ENCODE peak calls at places on chromosomes 4 and X, in eight cellular contexts. P is CD8-positive, alpha-beta T cell; S is aorta; Q is endothelial cell of umbilical vein; W is body of pancreas; L is left ventricle myocardium inferior; B is adrenal gland; T is pancreas. Y is an unnamed sample. For H3K4me1 and H3K27me3, the result is how much of the 10 kb centered on the place peaks cover.

GRCh38 chr4:134024251-134024650 is 177.3 kb downstream of the PABPC4L start:
- DNase-seq in Q (peak), L (no peak), B (no peak), T (no peak), W (no peak), P (no peak), S (no peak), Y (no peak)

GRCh38 chr4:44638091-44638490 is 13.3 kb downstream of the YIPF7 start:
- DNase-seq in W (no peak), T (no peak), L (no peak), B (no peak), P (no peak), S (no peak), Q (no peak), Y (no peak)

GRCh38 chr4:33837043-33837442 is 2407.3 kb downstream of the ARAP2 start:
- DNase-seq in T (no peak), L (no peak), B (no peak), S (no peak), P (no peak), Q (peak), W (no peak), Y (no peak)

GRCh38 chr4:147938481-147938880 is 206.6 kb downstream of the ARHGAP10 start:
- DNase-seq in L (no peak), Q (no peak), W (no peak), P (no peak), T (no peak), B (no peak), S (no peak), Y (no peak)

GRCh38 chr4:56640907-56641493 is 40.1 kb downstream of the HOPX start:
- DNase-seq in T (no peak), W (no peak), L (no peak), S (no peak), Q (no peak), B (no peak), P (no peak), Y (no peak)

GRCh38 chr4:28686618-28687017 is 1826.0 kb downstream of the STIM2 start:
- DNase-seq in Q (peak), W (peak), B (no peak), S (no peak), P (no peak), L (peak), T (peak), Y (no peak)

GRCh38 chr4:8317474-8317873 is 47.9 kb downstream of the HTRA3 start:
- DNase-seq in P (no peak), L (no peak), W (no peak), B (no peak), T (no peak), Q (no peak), S (no peak), Y (no peak)

GRCh38 chrX:133838761-133839676 is 146.4 kb downstream of the GPC3 start:
- DNase-seq in B (peak), Q (peak), W (peak), S (no peak), L (no peak), P (peak), T (peak), Y (peak)

GRCh38 chr4:17958185-17958584 is 63.4 kb downstream of the LCORL start:
- DNase-seq in T (no peak), B (no peak), Q (no peak), L (no peak), P (no peak), S (no peak), W (no peak), Y (no peak)

GRCh38 chr4:138925495-138925894 is 90.1 kb upstream of the NOCT start:
- DNase-seq in P (no peak), B (no peak), S (no peak), L (no peak), T (no peak), Q (no peak), W (no peak), Y (no peak)

GRCh38 chrX:94932278-94932965 is 1258.4 kb downstream of the FAM133A start:
- DNase-seq in B (no peak), P (no peak), S (no peak), L (no peak), T (no peak), Q (no peak), W (no peak), Y (no peak)

GRCh38 chr4:178953447-178954120 is 1511.3 kb upstream of the AGA start:
- DNase-seq in T (no peak), P (no peak), W (no peak), S (no peak), L (no peak), Q (no peak), B (no peak), Y (no peak)

GRCh38 chrX:74422576-74423288 is 1.4 kb downstream of the SLC16A2 start:
- DNase-seq in T (peak), B (peak), P (no peak), Q (peak), S (peak), W (peak), L (peak), Y (no peak)

GRCh38 chr4:71609159-71609558 is 174.7 kb downstream of the GC start:
- DNase-seq in L (no peak), S (no peak), B (no peak), Q (no peak), P (no peak), W (no peak), T (no peak), Y (no peak)

GRCh38 chr4:21885241-21885640 is 63.3 kb downstream of the KCNIP4 start:
- DNase-seq in Q (no peak), L (no peak), W (no peak), B (no peak), S (no peak), T (no peak), P (no peak), Y (no peak)

GRCh38 chr4:142497606-142498005 is 348.5 kb downstream of the INPP4B start:
- DNase-seq in B (no peak), T (no peak), W (no peak), Q (no peak), P (no peak), L (no peak), S (no peak), Y (no peak)

GRCh38 chr4:166875821-166876220 is 358.5 kb downstream of the SPOCK3 start:
- DNase-seq in L (no peak), T (no peak), B (no peak), S (no peak), Q (no peak), P (no peak), W (no peak), Y (no peak)

GRCh38 chr4:77652237-77652897 is 46.7 kb downstream of the CXCL13 start:
- DNase-seq in P (no peak), Q (peak), B (no peak), L (no peak), S (no peak), T (no peak), W (no peak), Y (no peak)

GRCh38 chr4:24243641-24244040 is 340.7 kb downstream of the DHX15 start:
- DNase-seq in S (no peak), W (no peak), B (no peak), L (no peak), Q (no peak), T (no peak), P (no peak), Y (no peak)

GRCh38 chr4:156168288-156168687 is 214.6 kb upstream of the CTSO start:
- DNase-seq in P (no peak), S (no peak), Q (no peak), L (no peak), B (no peak), T (no peak), W (no peak), Y (no peak)

GRCh38 chr4:156889616-156890594 is 81.7 kb downstream of the PDGFC start:
- DNase-seq in W (no peak), Q (no peak), S (no peak), L (peak), T (no peak), B (peak), P (no peak), Y (no peak)

GRCh38 chrX:128464091-128464490 is 411.9 kb upstream of the ACTRT1 start:
- DNase-seq in P (no peak), B (no peak), W (no peak), L (no peak), S (no peak), T (no peak), Q (no peak), Y (no peak)

GRCh38 chr4:30952526-30953219 is 232.5 kb downstream of the PCDH7 start:
- DNase-seq in B (no peak), L (no peak), W (no peak), P (no peak), Q (no peak), S (no peak), T (no peak), Y (no peak)

GRCh38 chr4:165164257-165164656 is 43.1 kb upstream of the KLHL2 start:
- DNase-seq in P (no peak), L (no peak), W (no peak), B (no peak), T (no peak), Q (no peak), S (no peak), Y (no peak)

GRCh38 chrX:39301041-39301440 is 499.8 kb downstream of the MID1IP1 start:
- DNase-seq in W (no peak), T (no peak), L (no peak), Q (no peak), P (no peak), B (no peak), S (no peak), Y (no peak)

GRCh38 chr4:127261476-127261875 is 371.3 kb upstream of the INTU start:
- DNase-seq in W (no peak), S (no peak), Q (no peak), T (no peak), B (no peak), P (no peak), L (no peak), Y (no peak)

GRCh38 chr4:53161475-53162423 is 204.1 kb downstream of the SCFD2 start:
- DNase-seq in Q (no peak), P (no peak), B (no peak), L (no peak), T (no peak), W (no peak), S (no peak), Y (no peak)

GRCh38 chrX:143994206-143994605 is 110.3 kb downstream of the UBE2NL start:
- DNase-seq in L (no peak), W (no peak), T (no peak), P (no peak), S (no peak), B (no peak), Q (no peak), Y (no peak)

GRCh38 chrX:10832103-10832502 is 211.7 kb upstream of the MID1 start:
- DNase-seq in T (no peak), L (no peak), W (no peak), S (no peak), P (no peak), B (no peak), Q (no peak), Y (no peak)

GRCh38 chr4:3376266-3376665 is 65.5 kb upstream of the HGFAC start:
- DNase-seq in P (no peak), B (no peak), T (no peak), Q (no peak), W (no peak), L (no peak), S (no peak), Y (no peak)

GRCh38 chr4:122827258-122827887 is 742 bp downstream of the FGF2 start:
- DNase-seq in Q (peak), P (peak), S (peak), T (peak), B (peak), W (peak), L (peak), Y (no peak)

GRCh38 chrX:48083212-48083611 is 11.8 kb upstream of the ZNF630 start:
- DNase-seq in B (peak), S (no peak), L (peak), W (peak), Q (peak), P (peak), T (peak), Y (peak)

GRCh38 chr4:172691552-172691951 is 477.1 kb upstream of the GALNT7 start:
- DNase-seq in B (no peak), T (no peak), L (no peak), P (no peak), W (no peak), Q (no peak), S (no peak), Y (no peak)

GRCh38 chr4:2259036-2259540 is 2.8 kb downstream of the MXD4 start:
- DNase-seq in L (peak), T (peak), Q (no peak), W (peak), P (peak), B (peak), S (peak), Y (no peak)

GRCh38 chr4:2259541-2260267 is 2.2 kb downstream of the MXD4 start:
- DNase-seq in Q (no peak), P (no peak), B (no peak), T (peak), S (peak), L (peak), W (peak), Y (no peak)

GRCh38 chr4:2261853-2262144 is at the start of gene MXD4:
- DNase-seq in Q (no peak), L (no peak), W (no peak), B (no peak), T (no peak), P (no peak), S (no peak), Y (no peak)

GRCh38 chr4:2261110-2261852 is 628 bp downstream of the MXD4 start:
- DNase-seq in T (peak), P (peak), Q (peak), B (no peak), S (peak), W (peak), L (peak), Y (peak)

GRCh38 chr4:2260336-2261109 is 1.4 kb downstream of the MXD4 start:
- DNase-seq in T (peak), W (peak), Q (no peak), L (peak), P (no peak), B (no peak), S (peak), Y (no peak)
- H3K4me1 ChIP-seq in T (under half), W (half or more), Q (under half), L (half or more), P (under half), B (half or more), S (under half), Y (under half)

DNA sequence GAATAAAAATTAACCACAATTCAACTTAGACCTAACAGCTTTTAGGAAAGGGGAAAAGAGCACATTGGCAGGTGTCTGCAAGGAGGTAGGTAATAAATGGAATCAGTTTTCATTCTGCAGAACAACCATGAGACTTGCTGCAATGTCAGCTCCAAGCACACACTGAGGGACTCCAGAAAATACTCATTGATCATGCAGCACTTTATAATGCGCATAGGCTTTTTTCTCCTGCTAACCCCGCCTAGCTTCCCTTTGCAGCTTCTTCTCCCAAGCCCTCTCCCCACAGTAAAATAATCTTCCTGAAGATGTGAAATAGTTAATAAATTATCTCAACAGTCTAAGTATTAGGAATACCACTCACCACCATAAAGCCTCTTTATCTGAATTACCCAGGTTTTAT is 36.9 kb downstream of the ANKRD17 start:
- DNase-seq in S (no peak), Q (no peak), L (no peak), B (no peak), W (no peak), P (no peak), T (no peak), Y (no peak)
- H3K27me3 ChIP-seq in S (under half), Q (under half), L (under half), B (under half), W (under half), P (under half), T (under half), Y (under half)

GRCh38 chr4:40245794-40246546 is 49.1 kb downstream of the RHOH start:
- DNase-seq in B (no peak), P (no peak), T (no peak), W (peak), S (no peak), L (no peak), Q (no peak), Y (no peak)
- H3K4me1 ChIP-seq in B (under half), P (half or more), T (under half), W (under half), S (under half), L (under half), Q (under half), Y (half or more)

DNA sequence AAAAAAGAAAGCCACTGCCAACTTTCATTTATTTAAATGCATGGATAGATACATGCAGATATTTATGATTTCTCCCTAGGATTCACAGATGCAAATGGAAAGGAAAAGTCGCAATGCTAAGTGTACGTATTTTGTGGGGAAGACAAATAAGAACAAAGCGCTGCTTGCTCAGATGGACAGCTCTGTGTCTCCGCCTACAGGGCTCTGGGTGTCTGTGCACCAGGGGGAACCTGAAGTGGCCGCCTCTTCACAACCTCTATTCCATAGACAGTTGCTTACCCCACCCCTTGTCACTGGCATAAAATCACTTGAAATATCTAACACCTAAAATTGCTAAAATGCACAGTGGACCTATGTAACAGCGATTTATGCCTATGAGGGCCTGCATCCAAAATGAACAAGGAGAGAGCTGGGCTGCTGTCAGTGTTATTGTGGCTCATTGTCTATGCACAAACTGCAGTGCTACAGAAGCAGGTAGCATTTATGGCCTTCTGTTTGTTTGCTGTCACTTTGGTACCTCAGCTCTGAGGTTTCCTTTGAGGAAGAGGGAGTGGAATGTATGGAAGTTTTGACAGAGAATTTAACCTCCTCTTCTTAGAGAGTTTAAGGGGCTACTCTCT is 58.6 kb upstream of the PAGE1 start:
- DNase-seq in B (peak), P (peak), S (no peak), T (peak), Q (peak), L (peak), W (peak), Y (peak)
- H3K27me3 ChIP-seq in B (under half), P (under half), S (under half), T (under half), Q (under half), L (under half), W (under half), Y (under half)

GRCh38 chr4:153521467-153521866 is 55.3 kb downstream of the TMEM131L start:
- DNase-seq in Q (no peak), L (no peak), P (no peak), W (no peak), T (no peak), B (no peak), S (no peak), Y (no peak)
- H3K4me1 ChIP-seq in Q (under half), L (half or more), P (half or more), W (half or more), T (under half), B (under half), S (under half), Y (half or more)

GRCh38 chr4:80206541-80207171 is 9.4 kb downstream of the PRDM8 start:
- DNase-seq in T (no peak), W (no peak), S (peak), L (peak), P (no peak), B (no peak), Q (peak), Y (no peak)
- H3K27me3 ChIP-seq in T (under half), W (under half), S (under half), L (half or more), P (under half), B (under half), Q (under half), Y (under half)

DNA sequence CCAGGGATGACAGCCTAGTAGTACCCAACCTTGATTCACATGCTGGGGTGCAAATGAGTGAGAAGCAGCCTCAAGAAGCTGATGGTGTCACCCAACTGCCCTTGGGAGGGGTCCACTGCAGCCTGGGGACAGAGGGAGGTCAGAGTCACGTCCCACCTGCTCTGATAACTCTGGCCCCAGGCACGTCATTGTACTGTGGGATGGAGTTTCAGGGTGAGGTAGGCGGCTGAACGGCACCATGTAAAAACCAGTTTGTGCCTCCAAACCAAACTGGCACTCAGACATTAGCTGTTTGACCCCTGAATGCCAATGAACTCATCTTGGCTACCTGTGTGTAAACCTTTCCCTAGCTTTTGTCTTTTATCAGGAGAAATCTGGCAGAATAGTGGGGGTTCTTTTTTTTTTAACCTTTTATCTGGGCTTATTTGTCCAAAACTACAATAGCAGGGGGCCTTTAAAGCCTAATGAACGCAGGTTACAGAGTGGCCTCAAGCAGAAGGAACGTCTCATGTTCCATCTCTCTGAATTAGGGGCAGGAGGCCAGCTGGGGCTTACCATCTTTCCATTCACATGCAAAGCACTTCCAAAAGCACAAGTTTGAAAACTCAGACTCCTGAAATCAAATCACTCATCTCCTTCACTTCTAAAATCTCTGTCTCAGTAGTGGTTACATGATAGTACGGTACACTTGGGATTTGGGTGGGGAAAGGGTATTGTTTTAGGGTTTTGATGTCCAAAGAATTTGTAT is 89.4 kb downstream of the IRF2 start:
- DNase-seq in T (no peak), Q (no peak), L (no peak), W (no peak), B (no peak), S (no peak), P (no peak), Y (no peak)
- H3K4me1 ChIP-seq in T (under half), Q (half or more), L (half or more), W (under half), B (under half), S (under half), P (under half), Y (under half)

GRCh38 chr4:112519689-112520597 is 4.0 kb upstream of the NEUROG2 start:
- DNase-seq in P (no peak), B (no peak), W (no peak), S (no peak), L (no peak), Q (no peak), T (no peak), Y (no peak)
- H3K27me3 ChIP-seq in P (half or more), B (half or more), W (under half), S (under half), L (half or more), Q (half or more), T (half or more), Y (half or more)

DNA sequence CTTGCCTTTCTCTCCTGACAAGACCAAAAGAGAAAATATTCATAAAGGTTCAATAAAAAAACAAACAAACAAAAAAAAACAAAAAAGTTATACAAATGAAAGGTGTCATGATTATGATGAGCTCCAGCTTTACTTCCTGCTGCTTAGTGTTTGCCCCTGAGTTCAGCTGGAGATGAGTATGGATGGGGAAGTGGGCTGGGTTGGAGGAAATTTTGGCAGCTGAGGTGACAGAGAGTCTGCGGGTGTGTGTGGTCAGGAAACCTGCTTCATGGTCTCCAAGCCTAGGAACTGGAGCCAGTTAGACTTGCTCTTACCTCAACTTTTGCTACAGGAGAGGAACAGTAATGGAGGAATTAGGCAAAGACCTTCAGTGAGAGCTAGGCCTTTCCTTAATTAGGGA is 4.3 kb upstream of the CYSLTR1 start:
- DNase-seq in W (no peak), P (no peak), T (no peak), B (no peak), Q (no peak), S (no peak), L (no peak), Y (no peak)
- H3K4me1 ChIP-seq in W (under half), P (under half), T (under half), B (under half), Q (under half), S (under half), L (under half), Y (under half)